ENCODE peak calls at places on chromosome 1, in six cellular contexts. One of them, this sample, is unnamed.

GRCh38 chr1:22739648-22740385 is 29.2 kb downstream of the EPHB2 start:
- DNase-seq in EL: peak; percentile 96
- DNase-seq in cardiac muscle cell: peak; percentile 96
- DNase-seq in fibroblast of mammary gland: peak; percentile 90
- DNase-seq in AG08396: peak; percentile 93
- DNase-seq in activated CD4-positive, alpha-beta memory T cell treated with anti-CD3 and anti-CD28 coated beads, Interleukin-2, amount 10 ng/mL, durations not matched to agents 7 days and 5 days: no peak
- DNase-seq in this sample: peak; percentile 87

GRCh38 chr1:222798111-222798510 is 16.7 kb upstream of the DISP1 start:
- DNase-seq in EL: peak; percentile 43
- DNase-seq in cardiac muscle cell: peak; percentile 59
- DNase-seq in fibroblast of mammary gland: peak; percentile 60
- DNase-seq in AG08396: peak; percentile 20
- DNase-seq in activated CD4-positive, alpha-beta memory T cell treated with anti-CD3 and anti-CD28 coated beads, Interleukin-2, amount 10 ng/mL, durations not matched to agents 7 days and 5 days: no peak
- DNase-seq in this sample: peak; percentile 37

GRCh38 chr1:165560834-165561233 is 17.0 kb downstream of the LRRC52 start:
- DNase-seq in EL: no peak
- DNase-seq in cardiac muscle cell: peak; percentile 11
- DNase-seq in fibroblast of mammary gland: no peak
- DNase-seq in AG08396: no peak
- DNase-seq in activated CD4-positive, alpha-beta memory T cell treated with anti-CD3 and anti-CD28 coated beads, Interleukin-2, amount 10 ng/mL, durations not matched to agents 7 days and 5 days: no peak
- DNase-seq in this sample: no peak

GRCh38 chr1:9065213-9065751 is 4.2 kb downstream of the SLC2A5 start:
- DNase-seq in EL: no peak
- DNase-seq in cardiac muscle cell: no peak
- DNase-seq in fibroblast of mammary gland: peak; percentile 39
- DNase-seq in AG08396: no peak
- DNase-seq in activated CD4-positive, alpha-beta memory T cell treated with anti-CD3 and anti-CD28 coated beads, Interleukin-2, amount 10 ng/mL, durations not matched to agents 7 days and 5 days: no peak
- DNase-seq in this sample: no peak

GRCh38 chr1:184021666-184022198 is 15.8 kb downstream of the COLGALT2 start:
- DNase-seq in EL: no peak
- DNase-seq in cardiac muscle cell: peak; percentile 52
- DNase-seq in fibroblast of mammary gland: no peak
- DNase-seq in AG08396: no peak
- DNase-seq in activated CD4-positive, alpha-beta memory T cell treated with anti-CD3 and anti-CD28 coated beads, Interleukin-2, amount 10 ng/mL, durations not matched to agents 7 days and 5 days: no peak
- DNase-seq in this sample: no peak

GRCh38 chr1:32246888-32247273 is at the start of gene FAM167B:
- DNase-seq in EL: peak; percentile 89
- DNase-seq in cardiac muscle cell: peak; percentile 80
- DNase-seq in fibroblast of mammary gland: peak; percentile 82
- DNase-seq in AG08396: peak; percentile 75
- DNase-seq in activated CD4-positive, alpha-beta memory T cell treated with anti-CD3 and anti-CD28 coated beads, Interleukin-2, amount 10 ng/mL, durations not matched to agents 7 days and 5 days: no peak
- DNase-seq in this sample: peak; percentile 70

GRCh38 chr1:172623748-172624147 is 35.2 kb upstream of the FASLG start:
- DNase-seq in EL: no peak
- DNase-seq in cardiac muscle cell: no peak
- DNase-seq in fibroblast of mammary gland: no peak
- DNase-seq in AG08396: no peak
- DNase-seq in activated CD4-positive, alpha-beta memory T cell treated with anti-CD3 and anti-CD28 coated beads, Interleukin-2, amount 10 ng/mL, durations not matched to agents 7 days and 5 days: no peak
- DNase-seq in this sample: no peak

GRCh38 chr1:54714881-54715492 is 674 bp upstream of the TTC4 start:
- DNase-seq in EL: no peak
- DNase-seq in cardiac muscle cell: no peak
- DNase-seq in fibroblast of mammary gland: no peak
- DNase-seq in AG08396: no peak
- DNase-seq in activated CD4-positive, alpha-beta memory T cell treated with anti-CD3 and anti-CD28 coated beads, Interleukin-2, amount 10 ng/mL, durations not matched to agents 7 days and 5 days: no peak
- DNase-seq in this sample: no peak

GRCh38 chr1:98849969-98850636 is 154.6 kb downstream of the PLPPR5 start:
- DNase-seq in EL: no peak
- DNase-seq in cardiac muscle cell: no peak
- DNase-seq in fibroblast of mammary gland: no peak
- DNase-seq in AG08396: no peak
- DNase-seq in activated CD4-positive, alpha-beta memory T cell treated with anti-CD3 and anti-CD28 coated beads, Interleukin-2, amount 10 ng/mL, durations not matched to agents 7 days and 5 days: no peak
- DNase-seq in this sample: no peak

GRCh38 chr1:19053486-19053885 is 97.0 kb upstream of the IFFO2 start:
- DNase-seq in EL: no peak
- DNase-seq in cardiac muscle cell: no peak
- DNase-seq in fibroblast of mammary gland: no peak
- DNase-seq in AG08396: no peak
- DNase-seq in activated CD4-positive, alpha-beta memory T cell treated with anti-CD3 and anti-CD28 coated beads, Interleukin-2, amount 10 ng/mL, durations not matched to agents 7 days and 5 days: no peak
- DNase-seq in this sample: no peak

GRCh38 chr1:119047040-119047438 is 58.9 kb upstream of the TBX15 start:
- DNase-seq in EL: no peak
- DNase-seq in cardiac muscle cell: peak; percentile 79
- DNase-seq in fibroblast of mammary gland: peak; percentile 12
- DNase-seq in AG08396: peak; percentile 17
- DNase-seq in activated CD4-positive, alpha-beta memory T cell treated with anti-CD3 and anti-CD28 coated beads, Interleukin-2, amount 10 ng/mL, durations not matched to agents 7 days and 5 days: no peak
- DNase-seq in this sample: no peak

GRCh38 chr1:20720631-20721051 is 2.8 kb upstream of the KIF17 start:
- DNase-seq in EL: no peak
- DNase-seq in cardiac muscle cell: no peak
- DNase-seq in fibroblast of mammary gland: no peak
- DNase-seq in AG08396: no peak
- DNase-seq in activated CD4-positive, alpha-beta memory T cell treated with anti-CD3 and anti-CD28 coated beads, Interleukin-2, amount 10 ng/mL, durations not matched to agents 7 days and 5 days: no peak
- DNase-seq in this sample: no peak

GRCh38 chr1:233005703-233006102 is 55.3 kb downstream of the NTPCR start:
- DNase-seq in EL: peak; percentile 86
- DNase-seq in cardiac muscle cell: peak; percentile 23
- DNase-seq in fibroblast of mammary gland: peak; percentile 9
- DNase-seq in AG08396: no peak
- DNase-seq in activated CD4-positive, alpha-beta memory T cell treated with anti-CD3 and anti-CD28 coated beads, Interleukin-2, amount 10 ng/mL, durations not matched to agents 7 days and 5 days: no peak
- DNase-seq in this sample: peak; percentile 69

GRCh38 chr1:41322835-41323234 is 38.4 kb upstream of the FOXO6 start:
- DNase-seq in EL: peak; percentile 55
- DNase-seq in cardiac muscle cell: peak; percentile 50
- DNase-seq in fibroblast of mammary gland: peak; percentile 7
- DNase-seq in AG08396: peak; percentile 39
- DNase-seq in activated CD4-positive, alpha-beta memory T cell treated with anti-CD3 and anti-CD28 coated beads, Interleukin-2, amount 10 ng/mL, durations not matched to agents 7 days and 5 days: peak; percentile 38
- DNase-seq in this sample: peak; percentile 10

GRCh38 chr1:67919714-67920113 is 86.4 kb upstream of the GNG12 start:
- DNase-seq in EL: no peak
- DNase-seq in cardiac muscle cell: no peak
- DNase-seq in fibroblast of mammary gland: no peak
- DNase-seq in AG08396: no peak
- DNase-seq in activated CD4-positive, alpha-beta memory T cell treated with anti-CD3 and anti-CD28 coated beads, Interleukin-2, amount 10 ng/mL, durations not matched to agents 7 days and 5 days: no peak
- DNase-seq in this sample: no peak

GRCh38 chr1:30540611-30541192 is 182.7 kb downstream of the MATN1 start:
- DNase-seq in EL: no peak
- DNase-seq in cardiac muscle cell: no peak
- DNase-seq in fibroblast of mammary gland: no peak
- DNase-seq in AG08396: no peak
- DNase-seq in activated CD4-positive, alpha-beta memory T cell treated with anti-CD3 and anti-CD28 coated beads, Interleukin-2, amount 10 ng/mL, durations not matched to agents 7 days and 5 days: no peak
- DNase-seq in this sample: no peak

GRCh38 chr1:163172596-163172995 is 30.1 kb downstream of the RGS5 start:
- DNase-seq in EL: peak; percentile 20
- DNase-seq in cardiac muscle cell: no peak
- DNase-seq in fibroblast of mammary gland: no peak
- DNase-seq in AG08396: no peak
- DNase-seq in activated CD4-positive, alpha-beta memory T cell treated with anti-CD3 and anti-CD28 coated beads, Interleukin-2, amount 10 ng/mL, durations not matched to agents 7 days and 5 days: no peak
- DNase-seq in this sample: no peak

GRCh38 chr1:33055210-33055991 is 18.7 kb upstream of the AK2 start:
- DNase-seq in EL: peak; percentile 85
- DNase-seq in cardiac muscle cell: peak; percentile 94
- DNase-seq in fibroblast of mammary gland: peak; percentile 90
- DNase-seq in AG08396: peak; percentile 81
- DNase-seq in activated CD4-positive, alpha-beta memory T cell treated with anti-CD3 and anti-CD28 coated beads, Interleukin-2, amount 10 ng/mL, durations not matched to agents 7 days and 5 days: peak; percentile 34
- DNase-seq in this sample: peak; percentile 76

GRCh38 chr1:34681481-34682451 is 73.1 kb upstream of the GJB5 start:
- DNase-seq in EL: peak; percentile 26
- DNase-seq in cardiac muscle cell: peak; percentile 48
- DNase-seq in fibroblast of mammary gland: peak; percentile 35
- DNase-seq in AG08396: peak; percentile 63
- DNase-seq in activated CD4-positive, alpha-beta memory T cell treated with anti-CD3 and anti-CD28 coated beads, Interleukin-2, amount 10 ng/mL, durations not matched to agents 7 days and 5 days: peak; percentile 54
- DNase-seq in this sample: peak; percentile 15

GRCh38 chr1:15941044-15941840 is 34.7 kb downstream of the ZBTB17 start:
- DNase-seq in EL: no peak
- DNase-seq in cardiac muscle cell: no peak
- DNase-seq in fibroblast of mammary gland: no peak
- DNase-seq in AG08396: no peak
- DNase-seq in activated CD4-positive, alpha-beta memory T cell treated with anti-CD3 and anti-CD28 coated beads, Interleukin-2, amount 10 ng/mL, durations not matched to agents 7 days and 5 days: no peak
- DNase-seq in this sample: no peak

GRCh38 chr1:109639841-109640184 is 16.1 kb upstream of the GSTM4 start:
- DNase-seq in EL: no peak
- DNase-seq in cardiac muscle cell: no peak
- DNase-seq in fibroblast of mammary gland: no peak
- DNase-seq in AG08396: no peak
- DNase-seq in activated CD4-positive, alpha-beta memory T cell treated with anti-CD3 and anti-CD28 coated beads, Interleukin-2, amount 10 ng/mL, durations not matched to agents 7 days and 5 days: no peak
- DNase-seq in this sample: no peak

This sample was measured in HFFc6.